ENCODE peak calls at places on chromosomes 3 and 15, in seven cellular contexts. P, F, C, A, H, N and U are unnamed samples.
A peak's percentile ranks its signal among the peaks of the same experiment; 100 is the strongest.

GRCh38 chr3:35678552-35679220 is 39.4 kb downstream of the ARPP21 start:
- DNase-seq in P (no peak), F (no peak), C (no peak), A (no peak), H (no peak), N (no peak), U (no peak)

GRCh38 chr3:25586167-25586505 is 78.6 kb downstream of the TOP2B start:
- DNase-seq in P (no peak), F (no peak), C (no peak), A (no peak), H (no peak), N (no peak), U (no peak)

GRCh38 chr3:149179225-149179624 is 42.4 kb downstream of the CP start:
- DNase-seq in P (peak; percentile 48), F (peak; percentile 44), C (no peak), A (no peak), H (peak; percentile 51), N (no peak), U (no peak)

GRCh38 chr3:64548200-64548889 is 139.5 kb downstream of the ADAMTS9 start:
- DNase-seq in P (peak; percentile 99), F (peak; percentile 38), C (no peak), A (peak; percentile 48), H (no peak), N (peak; percentile 59), U (peak; percentile 63)

GRCh38 chr3:100048248-100048647 is 66.1 kb downstream of the FILIP1L start:
- DNase-seq in P (no peak), F (no peak), C (no peak), A (no peak), H (no peak), N (no peak), U (no peak)

GRCh38 chr3:39178553-39178952 is 13.8 kb downstream of the XIRP1 start:
- DNase-seq in P (peak; percentile 40), F (no peak), C (peak; percentile 55), A (no peak), H (no peak), N (no peak), U (no peak)

GRCh38 chr3:23501201-23501824 is 298.2 kb downstream of the UBE2E2 start:
- DNase-seq in P (no peak), F (no peak), C (no peak), A (no peak), H (no peak), N (no peak), U (no peak)

GRCh38 chr15:49876401-49877038 is 242.5 kb downstream of the ATP8B4 start:
- DNase-seq in P (no peak), F (no peak), C (no peak), A (no peak), H (no peak), N (peak; percentile 42), U (no peak)

GRCh38 chr3:43765417-43766030 is 74.8 kb downstream of the ABHD5 start:
- DNase-seq in P (peak; percentile 68), F (no peak), C (no peak), A (no peak), H (no peak), N (no peak), U (no peak)

GRCh38 chr3:52216585-52217408 is 8.6 kb downstream of the TLR9 start:
- DNase-seq in P (peak; percentile 92), F (peak; percentile 46), C (peak; percentile 57), A (peak; percentile 75), H (peak; percentile 66), N (peak; percentile 87), U (no peak)

GRCh38 chr15:77810180-77810579 is 177.5 kb upstream of the LINGO1 start:
- DNase-seq in P (no peak), F (no peak), C (no peak), A (no peak), H (no peak), N (no peak), U (no peak)

GRCh38 chr3:125129512-125129962 is 73.7 kb upstream of the HEG1 start:
- DNase-seq in P (peak; percentile 99), F (peak; percentile 96), C (no peak), A (peak; percentile 77), H (peak; percentile 98), N (peak; percentile 61), U (peak; percentile 99)

GRCh38 chr3:174862101-174862500 is 3.0 kb downstream of the NAALADL2 start:
- DNase-seq in P (no peak), F (no peak), C (no peak), A (peak; percentile 47), H (no peak), N (peak; percentile 72), U (no peak)

GRCh38 chr3:16801223-16801622 is 83.5 kb upstream of the PLCL2 start:
- DNase-seq in P (no peak), F (no peak), C (no peak), A (no peak), H (no peak), N (no peak), U (no peak)

GRCh38 chr3:9142346-9142745 is 107.1 kb downstream of the SRGAP3 start:
- DNase-seq in P (no peak), F (no peak), C (no peak), A (no peak), H (no peak), N (no peak), U (no peak)

GRCh38 chr15:56327721-56328502 is 37.3 kb upstream of the TEX9 start:
- DNase-seq in P (peak; percentile 11), F (no peak), C (no peak), A (no peak), H (no peak), N (no peak), U (no peak)

GRCh38 chr15:25812073-25812472 is 51.1 kb downstream of the ATP10A start:
- DNase-seq in P (no peak), F (no peak), C (no peak), A (no peak), H (no peak), N (no peak), U (no peak)

GRCh38 chr3:149494022-149494758 is 19.7 kb downstream of the TM4SF4 start:
- DNase-seq in P (peak; percentile 82), F (no peak), C (peak; percentile 56), A (peak; percentile 58), H (peak; percentile 46), N (peak; percentile 77), U (no peak)

GRCh38 chr3:73762855-73763254 is 138.1 kb upstream of the PDZRN3 start:
- DNase-seq in P (no peak), F (no peak), C (no peak), A (no peak), H (no peak), N (no peak), U (no peak)

GRCh38 chr15:92643849-92644815 is 11.4 kb downstream of the FAM174B start:
- DNase-seq in P (no peak), F (no peak), C (no peak), A (no peak), H (peak; percentile 34), N (no peak), U (no peak)
- TF ChIP-seq CTCF in P (no peak), F (no peak), C (no peak), A (no peak), H (no peak), N (no peak), U (no peak)

DNA sequence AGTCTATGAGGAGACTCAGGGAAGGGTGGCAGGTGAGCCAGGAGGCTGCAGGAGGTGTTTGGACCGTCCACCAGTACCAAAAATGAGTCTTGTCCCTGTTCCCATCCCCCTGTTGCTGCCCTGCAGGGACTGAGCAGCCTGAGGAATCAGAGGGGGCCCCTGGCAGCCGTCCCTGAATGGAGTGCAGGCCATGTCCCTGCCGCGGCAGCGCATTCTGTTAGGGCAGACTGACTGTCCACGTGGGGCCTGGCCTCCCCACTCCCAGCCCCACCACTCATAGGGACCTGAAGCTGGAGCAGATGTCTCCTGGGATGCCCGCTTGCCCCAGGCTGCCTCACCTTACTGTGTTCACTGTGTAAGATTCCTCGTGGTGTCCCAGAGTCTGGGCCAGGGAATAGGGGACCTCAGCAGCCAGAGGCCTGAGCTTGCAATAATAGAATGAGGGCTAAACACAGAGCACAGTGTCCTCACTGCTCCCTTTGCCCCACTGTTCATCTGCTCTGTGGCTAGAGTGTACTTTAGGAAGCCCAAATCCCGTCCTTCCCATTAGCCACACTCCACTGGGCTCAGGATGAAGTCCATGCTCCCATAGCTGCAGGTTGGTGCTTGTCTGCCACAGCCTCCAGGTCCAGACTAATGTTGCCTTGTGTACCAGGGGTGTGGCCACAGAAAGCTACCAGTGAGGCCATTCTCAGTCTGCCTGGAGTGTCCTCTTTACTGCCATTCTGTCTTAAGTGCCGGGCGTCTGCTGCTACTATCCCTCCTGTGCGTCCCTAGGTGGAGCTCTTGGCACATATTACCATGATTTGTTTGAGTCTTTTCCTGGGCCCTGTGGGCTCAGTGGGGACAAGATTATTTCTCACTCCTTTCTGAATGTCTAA is 63.2 kb downstream of the HCN4 start:
- DNase-seq in P (peak; percentile 68), F (peak; percentile 13), C (peak; percentile 55), A (peak; percentile 49), H (peak; percentile 71), N (peak; percentile 56), U (peak; percentile 16)
- TF ChIP-seq CTCF in P (peak; percentile 39), F (peak; percentile 65), C (peak; percentile 49), A (peak; percentile 23), H (peak; percentile 75), N (no peak), U (peak; percentile 50)

GRCh38 chr3:2839886-2840285 is 270.3 kb downstream of the IL5RA start:
- DNase-seq in P (peak; percentile 23), F (no peak), C (no peak), A (no peak), H (no peak), N (no peak), U (no peak)

GRCh38 chr3:2837893-2838292 is 272.3 kb downstream of the IL5RA start:
- DNase-seq in P (no peak), F (no peak), C (no peak), A (no peak), H (no peak), N (no peak), U (no peak)

GRCh38 chr3:2838533-2839157 is 271.5 kb downstream of the IL5RA start:
- DNase-seq in P (no peak), F (no peak), C (no peak), A (no peak), H (no peak), N (no peak), U (no peak)

DNA sequence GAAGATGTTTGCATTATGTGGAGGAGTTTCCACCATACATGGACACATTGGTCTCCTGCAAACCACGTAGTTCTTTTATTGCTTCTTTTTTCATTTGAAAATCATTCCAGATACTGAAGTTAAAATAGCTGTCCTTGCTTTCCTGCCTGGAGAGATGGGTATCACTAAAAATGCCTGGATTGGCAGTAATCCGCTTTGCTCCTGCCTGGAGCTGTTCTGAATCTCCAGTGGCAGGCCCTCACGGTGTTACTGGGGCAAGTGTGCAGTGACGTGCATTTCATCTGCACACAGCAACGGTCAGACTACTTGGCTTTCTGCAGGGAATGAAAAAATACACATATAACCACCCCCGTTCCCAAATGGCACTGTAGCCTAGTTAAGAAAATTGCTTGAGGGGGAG is 272.9 kb downstream of the IL5RA start:
- DNase-seq in P (no peak), F (no peak), C (no peak), A (no peak), H (no peak), N (no peak), U (no peak)
- TF ChIP-seq CTCF in P (no peak), F (no peak), C (no peak), A (no peak), H (no peak), N (no peak), U (no peak)

DNA sequence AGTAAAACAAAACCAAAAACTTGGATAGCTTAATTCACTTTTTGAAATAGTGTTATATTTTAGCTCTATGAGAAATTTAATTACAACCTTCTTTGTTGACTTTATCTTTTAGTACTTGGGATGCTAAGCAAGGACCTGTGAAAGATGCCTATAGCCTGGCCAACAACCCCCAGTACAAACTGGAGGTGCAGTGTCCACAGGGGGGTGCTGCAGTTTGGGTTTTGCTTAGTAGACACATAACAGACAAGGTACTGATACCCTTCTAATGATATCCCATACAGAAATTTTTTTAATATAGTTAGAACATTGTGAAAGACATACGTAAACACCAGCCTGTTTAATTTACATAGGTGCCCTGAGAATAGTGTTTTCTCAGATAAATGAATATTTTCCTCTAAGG is 35.3 kb downstream of the CAPN7 start:
- DNase-seq in P (no peak), F (no peak), C (peak; percentile 62), A (no peak), H (no peak), N (peak; percentile 31), U (no peak)
- TF ChIP-seq CTCF in P (no peak), F (peak; percentile 26), C (peak; percentile 38), A (peak; percentile 33), H (peak; percentile 65), N (no peak), U (peak; percentile 26)